ENCODE peak calls at places on chromosome 22, in six cellular contexts. N, S, G, P, B and C are unnamed samples.

GRCh38 chr22:46652930-46653331 is 32.7 kb downstream of the GRAMD4 start:
- DNase-seq in N (no peak), S (no peak), G (no peak), P (peak; percentile 85), B (no peak), C (no peak)

GRCh38 chr22:17192186-17192585 is 27.0 kb downstream of the ADA2 start:
- DNase-seq in N (no peak), S (no peak), G (no peak), P (no peak), B (no peak), C (no peak)

GRCh38 chr22:45863981-45864751 is 112.8 kb downstream of the WNT7B start:
- DNase-seq in N (peak; percentile 72), S (peak; percentile 51), G (peak; percentile 80), P (peak; percentile 74), B (no peak), C (peak; percentile 11)

GRCh38 chr22:41092023-41092817 is at the start of gene EP300:
- DNase-seq in N (peak; percentile 65), S (peak; percentile 69), G (peak; percentile 65), P (peak; percentile 81), B (peak; percentile 93), C (peak; percentile 79)

GRCh38 chr22:40648386-40648785 is 11.9 kb upstream of the MRTFA start:
- DNase-seq in N (no peak), S (no peak), G (no peak), P (no peak), B (no peak), C (no peak)

GRCh38 chr22:47060718-47061117 is 298.3 kb downstream of the TBC1D22A start:
- DNase-seq in N (no peak), S (no peak), G (no peak), P (no peak), B (no peak), C (no peak)

GRCh38 chr22:23569716-23570115 is 10.4 kb downstream of the IGLL1 start:
- DNase-seq in N (no peak), S (no peak), G (no peak), P (no peak), B (no peak), C (no peak)

GRCh38 chr22:48744283-48744641 is 1083.4 kb downstream of the BRD1 start:
- DNase-seq in N (no peak), S (no peak), G (no peak), P (no peak), B (no peak), C (no peak)